ENCODE peak calls at places on chromosome 15, in four cellular contexts. V, U, E and I are unnamed samples.

GRCh38 chr15:100221461-100222348 is 120.1 kb downstream of the ADAMTS17 start:
- DNase-seq in V (no peak), U (no peak), E (no peak), I (no peak)

GRCh38 chr15:76147906-76148553 is 88.2 kb downstream of the TMEM266 start:
- DNase-seq in V (peak), U (peak), E (peak), I (peak)

GRCh38 chr15:94259121-94259776 is 27.9 kb downstream of the MCTP2 start:
- DNase-seq in V (no peak), U (peak), E (no peak), I (no peak)

GRCh38 chr15:90141646-90142045 is 39.4 kb upstream of the IDH2 start:
- DNase-seq in V (no peak), U (peak), E (peak), I (no peak)

GRCh38 chr15:55279746-55280351 is 9.8 kb downstream of the RAB27A start:
- DNase-seq in V (no peak), U (peak), E (peak), I (no peak)

GRCh38 chr15:57505949-57506391 is 85.7 kb upstream of the MYZAP start:
- DNase-seq in V (peak), U (no peak), E (peak), I (no peak)

GRCh38 chr15:62566248-62566647 is 401.2 kb upstream of the C2CD4B start:
- DNase-seq in V (no peak), U (peak), E (no peak), I (no peak)

GRCh38 chr15:41825572-41826535 is 2.0 kb upstream of the JMJD7 start:
- DNase-seq in V (no peak), U (no peak), E (no peak), I (no peak)

GRCh38 chr15:40843183-40843884 is 514 bp upstream of the SPINT1 start:
- DNase-seq in V (no peak), U (no peak), E (no peak), I (no peak)

GRCh38 chr15:80154336-80154735 is 1.5 kb downstream of the FAH start:
- DNase-seq in V (no peak), U (peak), E (no peak), I (no peak)

GRCh38 chr15:63018639-63019038 is 23.9 kb upstream of the TPM1 start:
- DNase-seq in V (no peak), U (peak), E (no peak), I (no peak)

GRCh38 chr15:80423215-80423614 is 19.0 kb downstream of the ARNT2 start:
- DNase-seq in V (no peak), U (peak), E (no peak), I (no peak)

GRCh38 chr15:90036343-90036742 is 35.2 kb downstream of the ZNF710 start:
- DNase-seq in V (no peak), U (no peak), E (no peak), I (no peak)

GRCh38 chr15:101200181-101200580 is 51.7 kb downstream of the CHSY1 start:
- DNase-seq in V (no peak), U (no peak), E (no peak), I (no peak)

GRCh38 chr15:38578626-38579025 is 14.0 kb upstream of the RASGRP1 start:
- DNase-seq in V (no peak), U (no peak), E (no peak), I (no peak)

GRCh38 chr15:89863918-89864317 is 29.9 kb downstream of the AP3S2 start:
- DNase-seq in V (no peak), U (no peak), E (no peak), I (no peak)

GRCh38 chr15:60548101-60548500 is 69.2 kb upstream of the ICE2 start:
- DNase-seq in V (no peak), U (no peak), E (no peak), I (no peak)

GRCh38 chr15:30065025-30065801 is 17.5 kb upstream of the GOLGA8J start:
- DNase-seq in V (no peak), U (peak), E (no peak), I (no peak)

GRCh38 chr15:89442671-89443307 is 53.6 kb downstream of the RHCG start:
- DNase-seq in V (no peak), U (peak), E (no peak), I (no peak)

GRCh38 chr15:41017051-41017735 is 63.9 kb downstream of the CHAC1 start:
- DNase-seq in V (no peak), U (peak), E (peak), I (no peak)

GRCh38 chr15:62053439-62054085 is 6.7 kb downstream of the VPS13C start:
- DNase-seq in V (no peak), U (no peak), E (no peak), I (no peak)

GRCh38 chr15:93034512-93034911 is 54.5 kb downstream of the RGMA start:
- DNase-seq in V (no peak), U (no peak), E (no peak), I (no peak)

GRCh38 chr15:79089331-79089889 is 1.2 kb downstream of the RASGRF1 start:
- DNase-seq in V (no peak), U (no peak), E (no peak), I (no peak)

GRCh38 chr15:75061272-75061671 is 37.9 kb downstream of the PPCDC start:
- DNase-seq in V (no peak), U (peak), E (no peak), I (no peak)

GRCh38 chr15:101264911-101265641 is 12.2 kb downstream of the SELENOS start:
- DNase-seq in V (no peak), U (no peak), E (no peak), I (no peak)

GRCh38 chr15:43776101-43776717 is 557 bp downstream of the ELL3 start:
- DNase-seq in V (peak), U (no peak), E (no peak), I (peak)

GRCh38 chr15:74785716-74786032 is 3.8 kb downstream of the CSK start:
- DNase-seq in V (no peak), U (no peak), E (no peak), I (no peak)

GRCh38 chr15:48941913-48942312 is 21.8 kb downstream of the SHC4 start:
- DNase-seq in V (no peak), U (no peak), E (no peak), I (no peak)

GRCh38 chr15:95254263-95254662 is 1022.9 kb downstream of the MCTP2 start:
- DNase-seq in V (no peak), U (no peak), E (peak), I (no peak)

GRCh38 chr15:88792342-88793282 is 10.6 kb upstream of the ACAN start:
- DNase-seq in V (no peak), U (no peak), E (no peak), I (no peak)

GRCh38 chr15:38547255-38547997 is 17.2 kb downstream of the RASGRP1 start:
- DNase-seq in V (no peak), U (peak), E (no peak), I (no peak)

GRCh38 chr15:71197620-71198019 is 82.3 kb downstream of the THSD4 start:
- DNase-seq in V (no peak), U (no peak), E (no peak), I (no peak)

GRCh38 chr15:71191296-71191695 is 76.0 kb downstream of the THSD4 start:
- DNase-seq in V (no peak), U (no peak), E (no peak), I (no peak)

GRCh38 chr15:71198846-71199245 is 83.6 kb downstream of the THSD4 start:
- DNase-seq in V (peak), U (peak), E (no peak), I (no peak)

GRCh38 chr15:71195242-71195641 is 80.0 kb downstream of the THSD4 start:
- DNase-seq in V (no peak), U (no peak), E (no peak), I (no peak)

GRCh38 chr15:71194286-71194685 is 79.0 kb downstream of the THSD4 start:
- DNase-seq in V (no peak), U (no peak), E (no peak), I (no peak)
- H3K27ac ChIP-seq in V (no peak), U (no peak), E (no peak), I (no peak)

GRCh38 chr15:52179278-52180195 is 11.7 kb downstream of the GNB5 start:
- DNase-seq in V (peak), U (peak), E (peak), I (peak)
- TF ChIP-seq POLR2A in V (no peak), U (peak), E (peak), I (peak)

GRCh38 chr15:45457215-45457614 is 65.3 kb downstream of the SLC30A4 start:
- DNase-seq in V (no peak), U (no peak), E (no peak), I (no peak)

GRCh38 chr15:45454825-45455224 is 67.7 kb downstream of the SLC30A4 start:
- DNase-seq in V (peak), U (peak), E (no peak), I (peak)

GRCh38 chr15:45458746-45459403 is 63.7 kb downstream of the SLC30A4 start:
- DNase-seq in V (peak), U (peak), E (peak), I (peak)

GRCh38 chr15:45457641-45458539 is 64.7 kb downstream of the SLC30A4 start:
- DNase-seq in V (peak), U (peak), E (peak), I (peak)

GRCh38 chr15:45456212-45457106 is 66.1 kb downstream of the SLC30A4 start:
- DNase-seq in V (no peak), U (peak), E (peak), I (peak)
- H3K27ac ChIP-seq in V (peak), U (peak), E (peak), I (no peak)

DNA sequence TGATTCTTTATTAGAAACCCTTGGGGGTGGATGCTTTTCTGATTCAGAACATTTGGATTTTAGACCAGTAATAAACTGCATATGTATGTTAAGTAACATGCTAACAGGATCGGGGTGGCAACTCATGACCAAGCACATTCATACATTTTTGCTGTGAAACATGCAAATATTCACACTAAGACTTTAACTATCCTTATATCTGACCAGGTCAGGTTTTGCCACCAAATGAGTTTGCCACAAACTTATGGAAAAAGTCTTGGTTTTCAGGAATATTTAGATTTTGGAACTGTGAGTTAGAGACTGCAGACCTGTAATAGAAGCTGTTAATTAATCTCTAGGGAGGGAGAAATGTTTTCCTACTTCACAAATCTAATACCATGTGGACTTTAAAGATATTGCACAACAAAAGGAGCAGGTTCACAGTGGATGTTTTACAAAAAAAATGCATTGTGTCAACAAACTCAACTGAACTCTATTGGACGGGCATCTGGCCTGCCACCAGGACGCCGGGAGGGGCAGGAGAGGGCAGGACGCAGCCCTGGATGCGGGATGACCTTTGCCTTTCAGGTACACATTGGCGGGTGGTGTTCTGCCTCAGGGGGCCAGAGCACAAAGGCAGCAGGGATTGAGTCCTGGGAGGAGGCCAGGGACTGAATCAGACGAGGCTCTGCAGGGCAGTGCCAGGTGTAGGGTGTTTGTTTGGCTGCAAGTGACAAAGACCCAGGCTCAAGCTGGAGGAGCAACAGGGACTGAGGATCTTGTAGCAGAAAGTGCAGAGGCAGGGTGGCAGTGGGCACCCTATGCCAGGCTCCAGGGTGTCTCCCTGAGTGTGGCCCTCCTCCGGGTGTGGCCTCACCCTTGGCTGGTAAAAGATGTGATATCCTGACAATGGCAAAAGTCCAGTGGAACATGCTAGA is 30.1 kb upstream of the KLF13 start:
- DNase-seq in V (peak), U (no peak), E (peak), I (no peak)
- TF ChIP-seq POLR2A in V (no peak), U (no peak), E (no peak), I (no peak)

DNA sequence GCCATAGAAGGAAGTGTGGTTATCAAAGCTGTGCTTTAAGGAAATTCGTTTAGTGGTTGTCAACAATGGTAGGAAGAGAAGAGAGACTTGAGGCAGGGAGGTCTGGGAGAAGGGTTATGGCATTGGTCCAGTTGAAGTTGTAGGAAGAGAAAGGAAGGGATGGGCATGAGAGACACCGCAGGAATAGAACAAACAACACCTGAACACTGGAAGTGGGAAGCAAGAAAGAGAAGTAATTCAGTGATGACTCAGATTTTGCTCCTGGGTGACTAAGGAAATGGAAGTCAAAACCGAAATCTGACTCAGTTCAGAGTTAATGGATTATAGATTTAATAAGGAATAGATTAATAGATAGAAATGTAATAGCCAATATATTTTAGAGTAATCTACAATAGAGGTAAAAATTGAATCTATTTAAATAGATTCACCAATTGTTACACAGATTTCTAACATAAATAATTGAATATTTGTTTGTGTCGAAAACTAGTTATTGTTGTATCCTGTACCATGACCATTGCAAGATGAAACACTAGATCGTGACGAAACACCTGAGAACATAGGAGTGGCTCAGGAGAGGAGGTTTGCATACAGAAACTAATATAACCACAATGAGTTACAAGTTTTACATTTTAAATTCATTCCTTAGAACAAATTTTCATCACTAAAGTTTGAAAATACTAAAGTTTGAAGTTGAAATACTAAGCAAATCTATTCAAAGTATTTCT is 36.0 kb downstream of the THBS1 start:
- DNase-seq in V (no peak), U (peak), E (peak), I (no peak)
- H3K27ac ChIP-seq in V (no peak), U (no peak), E (no peak), I (no peak)

GRCh38 chr15:87733005-87733404 is 523.5 kb downstream of the NTRK3 start:
- DNase-seq in V (no peak), U (peak), E (no peak), I (no peak)
- TF ChIP-seq POLR2A in V (no peak), U (no peak), E (no peak), I (no peak)

GRCh38 chr15:45200799-45201556 is 13.2 kb upstream of the SHF start:
- DNase-seq in V (peak), U (peak), E (peak), I (peak)

GRCh38 chr15:45200001-45200798 is 12.4 kb upstream of the SHF start:
- DNase-seq in V (peak), U (peak), E (peak), I (peak)

GRCh38 chr15:45199136-45199810 is 11.5 kb upstream of the SHF start:
- DNase-seq in V (no peak), U (no peak), E (peak), I (no peak)

GRCh38 chr15:45198337-45199135 is 10.8 kb upstream of the SHF start:
- DNase-seq in V (peak), U (peak), E (peak), I (peak)

DNA sequence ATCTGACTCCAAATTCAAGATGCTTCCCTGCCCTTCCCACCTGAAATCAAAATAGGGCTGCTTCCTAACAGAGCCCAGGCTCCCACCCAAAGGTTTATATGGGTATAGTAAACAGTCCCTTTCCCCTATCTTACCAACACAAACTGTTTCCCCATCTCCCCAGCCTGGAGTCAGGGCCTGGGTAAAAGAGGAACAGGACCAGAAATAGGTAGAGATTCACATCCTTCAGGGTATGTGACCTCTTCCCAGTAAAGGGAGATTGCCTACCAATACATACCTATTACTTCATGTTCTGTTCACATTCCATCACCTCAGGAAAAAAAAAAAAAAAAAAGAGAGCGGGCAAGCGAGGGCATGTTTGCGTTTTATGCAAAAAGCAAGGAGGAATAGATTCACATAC is 9.7 kb upstream of the SHF start:
- DNase-seq in V (no peak), U (no peak), E (no peak), I (no peak)
- H3K27ac ChIP-seq in V (no peak), U (no peak), E (no peak), I (no peak)

GRCh38 chr15:34582461-34583357 is 742 bp downstream of the GOLGA8B start:
- DNase-seq in V (no peak), U (peak), E (peak), I (peak)
- TF ChIP-seq POLR2A in V (no peak), U (no peak), E (no peak), I (no peak)